ENCODE peak calls at places on chromosomes 6 and 20, in ten cellular contexts. One of them, this sample, is unnamed.

GRCh38 chr6:23633986-23634385 is 492.0 kb upstream of the NRSN1 start:
- DNase-seq in pancreas: no peak
- DNase-seq in stromal cell of bone marrow: no peak
- DNase-seq in body of pancreas: no peak
- DNase-seq in CD8-positive, alpha-beta T cell: no peak
- DNase-seq in stimulated activated CD4-positive, alpha-beta T cell treated with anti-CD3 and anti-CD28 coated beads, Interleukin-2, amount 100 ng/mL, for 48 hours: no peak
- DNase-seq in fibroblast of lung: no peak
- DNase-seq in progenitor cell of endocrine pancreas: no peak
- DNase-seq in tibial nerve: no peak
- DNase-seq in HTR-8/SVneo: no peak
- DNase-seq in this sample: peak; percentile 14

GRCh38 chr6:44381739-44382138 is 5.8 kb upstream of the CDC5L start:
- DNase-seq in body of pancreas: no peak
- DNase-seq in stimulated activated CD4-positive, alpha-beta T cell treated with anti-CD3 and anti-CD28 coated beads, Interleukin-2, amount 100 ng/mL, for 48 hours: no peak
- DNase-seq in fibroblast of lung: peak; percentile 18
- DNase-seq in CD8-positive, alpha-beta T cell: no peak
- DNase-seq in HTR-8/SVneo: no peak
- DNase-seq in stromal cell of bone marrow: no peak
- DNase-seq in progenitor cell of endocrine pancreas: no peak
- DNase-seq in pancreas: peak; percentile 31
- DNase-seq in tibial nerve: no peak
- DNase-seq in this sample: no peak

GRCh38 chr6:5682530-5682929 is 324.2 kb downstream of the NRN1 start:
- DNase-seq in HTR-8/SVneo: no peak
- DNase-seq in progenitor cell of endocrine pancreas: no peak
- DNase-seq in body of pancreas: no peak
- DNase-seq in pancreas: no peak
- DNase-seq in stimulated activated CD4-positive, alpha-beta T cell treated with anti-CD3 and anti-CD28 coated beads, Interleukin-2, amount 100 ng/mL, for 48 hours: no peak
- DNase-seq in stromal cell of bone marrow: no peak
- DNase-seq in fibroblast of lung: no peak
- DNase-seq in tibial nerve: no peak
- DNase-seq in CD8-positive, alpha-beta T cell: no peak
- DNase-seq in this sample: no peak

GRCh38 chr6:67717281-67717680 is 917.8 kb upstream of the ADGRB3 start:
- DNase-seq in stromal cell of bone marrow: peak; percentile 3
- DNase-seq in tibial nerve: no peak
- DNase-seq in progenitor cell of endocrine pancreas: no peak
- DNase-seq in HTR-8/SVneo: no peak
- DNase-seq in stimulated activated CD4-positive, alpha-beta T cell treated with anti-CD3 and anti-CD28 coated beads, Interleukin-2, amount 100 ng/mL, for 48 hours: no peak
- DNase-seq in CD8-positive, alpha-beta T cell: no peak
- DNase-seq in fibroblast of lung: peak; percentile 52
- DNase-seq in pancreas: no peak
- DNase-seq in body of pancreas: no peak
- DNase-seq in this sample: no peak

GRCh38 chr6:135586844-135587243 is 89.3 kb upstream of the AHI1 start:
- DNase-seq in progenitor cell of endocrine pancreas: no peak
- DNase-seq in stromal cell of bone marrow: no peak
- DNase-seq in fibroblast of lung: no peak
- DNase-seq in CD8-positive, alpha-beta T cell: no peak
- DNase-seq in body of pancreas: no peak
- DNase-seq in stimulated activated CD4-positive, alpha-beta T cell treated with anti-CD3 and anti-CD28 coated beads, Interleukin-2, amount 100 ng/mL, for 48 hours: no peak
- DNase-seq in pancreas: no peak
- DNase-seq in tibial nerve: no peak
- DNase-seq in HTR-8/SVneo: no peak
- DNase-seq in this sample: no peak

GRCh38 chr6:108732101-108732870 is 115.9 kb upstream of the ARMC2 start:
- DNase-seq in progenitor cell of endocrine pancreas: no peak
- DNase-seq in stromal cell of bone marrow: peak; percentile 47
- DNase-seq in tibial nerve: no peak
- DNase-seq in fibroblast of lung: peak; percentile 44
- DNase-seq in CD8-positive, alpha-beta T cell: no peak
- DNase-seq in stimulated activated CD4-positive, alpha-beta T cell treated with anti-CD3 and anti-CD28 coated beads, Interleukin-2, amount 100 ng/mL, for 48 hours: no peak
- DNase-seq in pancreas: no peak
- DNase-seq in body of pancreas: no peak
- DNase-seq in HTR-8/SVneo: peak; percentile 21
- DNase-seq in this sample: no peak

GRCh38 chr20:9392892-9393857 is 121.2 kb upstream of the LAMP5 start:
- DNase-seq in stromal cell of bone marrow: peak; percentile 62
- DNase-seq in tibial nerve: peak; percentile 29
- DNase-seq in HTR-8/SVneo: peak; percentile 76
- DNase-seq in CD8-positive, alpha-beta T cell: no peak
- DNase-seq in stimulated activated CD4-positive, alpha-beta T cell treated with anti-CD3 and anti-CD28 coated beads, Interleukin-2, amount 100 ng/mL, for 48 hours: no peak
- DNase-seq in progenitor cell of endocrine pancreas: peak; percentile 17
- DNase-seq in fibroblast of lung: peak; percentile 81
- DNase-seq in pancreas: peak; percentile 31
- DNase-seq in body of pancreas: peak; percentile 30
- DNase-seq in this sample: peak; percentile 69

GRCh38 chr6:96014846-96015245 is 928 bp upstream of the FUT9 start:
- DNase-seq in tibial nerve: no peak
- DNase-seq in HTR-8/SVneo: no peak
- DNase-seq in fibroblast of lung: no peak
- DNase-seq in CD8-positive, alpha-beta T cell: no peak
- DNase-seq in body of pancreas: no peak
- DNase-seq in progenitor cell of endocrine pancreas: no peak
- DNase-seq in pancreas: no peak
- DNase-seq in stimulated activated CD4-positive, alpha-beta T cell treated with anti-CD3 and anti-CD28 coated beads, Interleukin-2, amount 100 ng/mL, for 48 hours: no peak
- DNase-seq in stromal cell of bone marrow: no peak
- DNase-seq in this sample: no peak

GRCh38 chr6:147131728-147132127 is 72.5 kb upstream of the STXBP5 start:
- DNase-seq in CD8-positive, alpha-beta T cell: no peak
- DNase-seq in HTR-8/SVneo: no peak
- DNase-seq in stimulated activated CD4-positive, alpha-beta T cell treated with anti-CD3 and anti-CD28 coated beads, Interleukin-2, amount 100 ng/mL, for 48 hours: no peak
- DNase-seq in tibial nerve: no peak
- DNase-seq in fibroblast of lung: peak; percentile 63
- DNase-seq in progenitor cell of endocrine pancreas: no peak
- DNase-seq in pancreas: no peak
- DNase-seq in stromal cell of bone marrow: no peak
- DNase-seq in body of pancreas: no peak
- DNase-seq in this sample: peak; percentile 30

GRCh38 chr6:12295558-12296254 is 5.5 kb downstream of the EDN1 start:
- DNase-seq in CD8-positive, alpha-beta T cell: no peak
- DNase-seq in progenitor cell of endocrine pancreas: no peak
- DNase-seq in body of pancreas: no peak
- DNase-seq in stromal cell of bone marrow: no peak
- DNase-seq in tibial nerve: no peak
- DNase-seq in HTR-8/SVneo: no peak
- DNase-seq in stimulated activated CD4-positive, alpha-beta T cell treated with anti-CD3 and anti-CD28 coated beads, Interleukin-2, amount 100 ng/mL, for 48 hours: no peak
- DNase-seq in pancreas: no peak
- DNase-seq in fibroblast of lung: no peak
- DNase-seq in this sample: no peak

GRCh38 chr6:56837322-56837894 is 117.5 kb upstream of the BEND6 start:
- DNase-seq in CD8-positive, alpha-beta T cell: no peak
- DNase-seq in fibroblast of lung: no peak
- DNase-seq in progenitor cell of endocrine pancreas: no peak
- DNase-seq in stimulated activated CD4-positive, alpha-beta T cell treated with anti-CD3 and anti-CD28 coated beads, Interleukin-2, amount 100 ng/mL, for 48 hours: no peak
- DNase-seq in body of pancreas: no peak
- DNase-seq in HTR-8/SVneo: no peak
- DNase-seq in pancreas: no peak
- DNase-seq in stromal cell of bone marrow: no peak
- DNase-seq in tibial nerve: no peak
- DNase-seq in this sample: no peak

GRCh38 chr20:11274137-11274536 is 600.3 kb upstream of the JAG1 start:
- DNase-seq in HTR-8/SVneo: peak; percentile 68
- DNase-seq in stimulated activated CD4-positive, alpha-beta T cell treated with anti-CD3 and anti-CD28 coated beads, Interleukin-2, amount 100 ng/mL, for 48 hours: no peak
- DNase-seq in tibial nerve: no peak
- DNase-seq in CD8-positive, alpha-beta T cell: no peak
- DNase-seq in progenitor cell of endocrine pancreas: no peak
- DNase-seq in stromal cell of bone marrow: peak; percentile 53
- DNase-seq in fibroblast of lung: peak; percentile 82
- DNase-seq in pancreas: no peak
- DNase-seq in body of pancreas: peak; percentile 36
- DNase-seq in this sample: no peak

GRCh38 chr6:87483929-87484328 is 11.2 kb downstream of the SLC35A1 start:
- DNase-seq in pancreas: no peak
- DNase-seq in fibroblast of lung: peak; percentile 15
- DNase-seq in HTR-8/SVneo: no peak
- DNase-seq in body of pancreas: no peak
- DNase-seq in progenitor cell of endocrine pancreas: no peak
- DNase-seq in stimulated activated CD4-positive, alpha-beta T cell treated with anti-CD3 and anti-CD28 coated beads, Interleukin-2, amount 100 ng/mL, for 48 hours: no peak
- DNase-seq in tibial nerve: no peak
- DNase-seq in CD8-positive, alpha-beta T cell: no peak
- DNase-seq in stromal cell of bone marrow: no peak
- DNase-seq in this sample: no peak

GRCh38 chr6:130900913-130901312 is 73.7 kb downstream of the SMLR1 start:
- DNase-seq in HTR-8/SVneo: peak; percentile 13
- DNase-seq in stimulated activated CD4-positive, alpha-beta T cell treated with anti-CD3 and anti-CD28 coated beads, Interleukin-2, amount 100 ng/mL, for 48 hours: no peak
- DNase-seq in body of pancreas: no peak
- DNase-seq in stromal cell of bone marrow: peak; percentile 49
- DNase-seq in fibroblast of lung: peak; percentile 78
- DNase-seq in progenitor cell of endocrine pancreas: no peak
- DNase-seq in pancreas: no peak
- DNase-seq in tibial nerve: peak; percentile 22
- DNase-seq in CD8-positive, alpha-beta T cell: no peak
- DNase-seq in this sample: no peak

GRCh38 chr6:159931112-159931511 is 37.8 kb upstream of the IGF2R start:
- DNase-seq in stimulated activated CD4-positive, alpha-beta T cell treated with anti-CD3 and anti-CD28 coated beads, Interleukin-2, amount 100 ng/mL, for 48 hours: peak; percentile 8
- DNase-seq in CD8-positive, alpha-beta T cell: no peak
- DNase-seq in HTR-8/SVneo: no peak
- DNase-seq in progenitor cell of endocrine pancreas: no peak
- DNase-seq in stromal cell of bone marrow: no peak
- DNase-seq in fibroblast of lung: no peak
- DNase-seq in body of pancreas: no peak
- DNase-seq in pancreas: no peak
- DNase-seq in tibial nerve: no peak
- DNase-seq in this sample: no peak

GRCh38 chr6:53961679-53962370 is 149.4 kb upstream of the MLIP start:
- DNase-seq in pancreas: no peak
- DNase-seq in CD8-positive, alpha-beta T cell: no peak
- DNase-seq in fibroblast of lung: no peak
- DNase-seq in HTR-8/SVneo: peak; percentile 69
- DNase-seq in progenitor cell of endocrine pancreas: no peak
- DNase-seq in stimulated activated CD4-positive, alpha-beta T cell treated with anti-CD3 and anti-CD28 coated beads, Interleukin-2, amount 100 ng/mL, for 48 hours: no peak
- DNase-seq in body of pancreas: no peak
- DNase-seq in tibial nerve: no peak
- DNase-seq in stromal cell of bone marrow: no peak
- DNase-seq in this sample: no peak

GRCh38 chr6:7236312-7237209 is 76.4 kb downstream of the SSR1 start:
- DNase-seq in fibroblast of lung: no peak
- DNase-seq in pancreas: no peak
- DNase-seq in tibial nerve: no peak
- DNase-seq in stimulated activated CD4-positive, alpha-beta T cell treated with anti-CD3 and anti-CD28 coated beads, Interleukin-2, amount 100 ng/mL, for 48 hours: no peak
- DNase-seq in HTR-8/SVneo: no peak
- DNase-seq in CD8-positive, alpha-beta T cell: no peak
- DNase-seq in progenitor cell of endocrine pancreas: no peak
- DNase-seq in stromal cell of bone marrow: no peak
- DNase-seq in body of pancreas: peak; percentile 45
- DNase-seq in this sample: no peak

GRCh38 chr6:99369533-99369932 is 20.1 kb upstream of the FAXC start:
- DNase-seq in tibial nerve: no peak
- DNase-seq in body of pancreas: no peak
- DNase-seq in pancreas: no peak
- DNase-seq in stromal cell of bone marrow: no peak
- DNase-seq in stimulated activated CD4-positive, alpha-beta T cell treated with anti-CD3 and anti-CD28 coated beads, Interleukin-2, amount 100 ng/mL, for 48 hours: no peak
- DNase-seq in HTR-8/SVneo: no peak
- DNase-seq in progenitor cell of endocrine pancreas: no peak
- DNase-seq in fibroblast of lung: no peak
- DNase-seq in CD8-positive, alpha-beta T cell: no peak
- DNase-seq in this sample: no peak

GRCh38 chr6:148885154-148885870 is 138.5 kb downstream of the UST start:
- DNase-seq in tibial nerve: no peak
- DNase-seq in stromal cell of bone marrow: peak; percentile 68
- DNase-seq in pancreas: no peak
- DNase-seq in body of pancreas: no peak
- DNase-seq in HTR-8/SVneo: peak; percentile 34
- DNase-seq in CD8-positive, alpha-beta T cell: no peak
- DNase-seq in stimulated activated CD4-positive, alpha-beta T cell treated with anti-CD3 and anti-CD28 coated beads, Interleukin-2, amount 100 ng/mL, for 48 hours: no peak
- DNase-seq in fibroblast of lung: peak; percentile 92
- DNase-seq in progenitor cell of endocrine pancreas: no peak
- DNase-seq in this sample: no peak

GRCh38 chr6:37130704-37131103 is 39.2 kb upstream of the PIM1 start:
- DNase-seq in fibroblast of lung: peak; percentile 68
- DNase-seq in pancreas: no peak
- DNase-seq in HTR-8/SVneo: no peak
- DNase-seq in stromal cell of bone marrow: no peak
- DNase-seq in body of pancreas: no peak
- DNase-seq in tibial nerve: no peak
- DNase-seq in stimulated activated CD4-positive, alpha-beta T cell treated with anti-CD3 and anti-CD28 coated beads, Interleukin-2, amount 100 ng/mL, for 48 hours: no peak
- DNase-seq in progenitor cell of endocrine pancreas: no peak
- DNase-seq in CD8-positive, alpha-beta T cell: no peak
- DNase-seq in this sample: no peak

GRCh38 chr20:37989601-37990001 is 43.7 kb downstream of the TTI1 start:
- DNase-seq in body of pancreas: peak; percentile 36
- DNase-seq in fibroblast of lung: no peak
- DNase-seq in HTR-8/SVneo: no peak
- DNase-seq in pancreas: no peak
- DNase-seq in stromal cell of bone marrow: no peak
- DNase-seq in CD8-positive, alpha-beta T cell: no peak
- DNase-seq in tibial nerve: no peak
- DNase-seq in stimulated activated CD4-positive, alpha-beta T cell treated with anti-CD3 and anti-CD28 coated beads, Interleukin-2, amount 100 ng/mL, for 48 hours: no peak
- DNase-seq in progenitor cell of endocrine pancreas: no peak
- DNase-seq in this sample: no peak

GRCh38 chr6:31037692-31038091 is 27.4 kb downstream of the MUC22 start:
- DNase-seq in CD8-positive, alpha-beta T cell: no peak
- DNase-seq in progenitor cell of endocrine pancreas: no peak
- DNase-seq in tibial nerve: no peak
- DNase-seq in HTR-8/SVneo: peak; percentile 22
- DNase-seq in stromal cell of bone marrow: peak; percentile 70
- DNase-seq in body of pancreas: no peak
- DNase-seq in stimulated activated CD4-positive, alpha-beta T cell treated with anti-CD3 and anti-CD28 coated beads, Interleukin-2, amount 100 ng/mL, for 48 hours: no peak
- DNase-seq in pancreas: no peak
- DNase-seq in fibroblast of lung: no peak
- DNase-seq in this sample: no peak

GRCh38 chr6:40722553-40723258 is 135.5 kb upstream of the LRFN2 start:
- DNase-seq in stimulated activated CD4-positive, alpha-beta T cell treated with anti-CD3 and anti-CD28 coated beads, Interleukin-2, amount 100 ng/mL, for 48 hours: no peak
- DNase-seq in body of pancreas: no peak
- DNase-seq in HTR-8/SVneo: no peak
- DNase-seq in progenitor cell of endocrine pancreas: no peak
- DNase-seq in tibial nerve: no peak
- DNase-seq in pancreas: no peak
- DNase-seq in CD8-positive, alpha-beta T cell: no peak
- DNase-seq in stromal cell of bone marrow: no peak
- DNase-seq in fibroblast of lung: no peak
- DNase-seq in this sample: no peak

GRCh38 chr6:146697921-146698320 is 99.1 kb downstream of the ADGB start:
- DNase-seq in stromal cell of bone marrow: no peak
- DNase-seq in HTR-8/SVneo: no peak
- DNase-seq in fibroblast of lung: no peak
- DNase-seq in pancreas: no peak
- DNase-seq in tibial nerve: no peak
- DNase-seq in stimulated activated CD4-positive, alpha-beta T cell treated with anti-CD3 and anti-CD28 coated beads, Interleukin-2, amount 100 ng/mL, for 48 hours: no peak
- DNase-seq in CD8-positive, alpha-beta T cell: no peak
- DNase-seq in progenitor cell of endocrine pancreas: no peak
- DNase-seq in body of pancreas: no peak
- DNase-seq in this sample: no peak

GRCh38 chr6:87154641-87155271 is 609 bp upstream of the ZNF292 start:
- DNase-seq in stromal cell of bone marrow: peak; percentile 59
- DNase-seq in stimulated activated CD4-positive, alpha-beta T cell treated with anti-CD3 and anti-CD28 coated beads, Interleukin-2, amount 100 ng/mL, for 48 hours: no peak
- DNase-seq in fibroblast of lung: peak; percentile 79
- DNase-seq in tibial nerve: no peak
- DNase-seq in HTR-8/SVneo: peak; percentile 59
- DNase-seq in body of pancreas: no peak
- DNase-seq in pancreas: no peak
- DNase-seq in progenitor cell of endocrine pancreas: no peak
- DNase-seq in CD8-positive, alpha-beta T cell: peak; percentile 56
- DNase-seq in this sample: peak; percentile 71

GRCh38 chr20:17735206-17735804 is 35.5 kb downstream of the BANF2 start:
- DNase-seq in pancreas: no peak
- DNase-seq in tibial nerve: no peak
- DNase-seq in progenitor cell of endocrine pancreas: no peak
- DNase-seq in CD8-positive, alpha-beta T cell: no peak
- DNase-seq in HTR-8/SVneo: peak; percentile 45
- DNase-seq in body of pancreas: no peak
- DNase-seq in stromal cell of bone marrow: peak; percentile 28
- DNase-seq in fibroblast of lung: peak; percentile 61
- DNase-seq in stimulated activated CD4-positive, alpha-beta T cell treated with anti-CD3 and anti-CD28 coated beads, Interleukin-2, amount 100 ng/mL, for 48 hours: no peak
- DNase-seq in this sample: no peak

GRCh38 chr20:32731882-32732266 is 11.4 kb downstream of the COMMD7 start:
- DNase-seq in progenitor cell of endocrine pancreas: no peak
- DNase-seq in fibroblast of lung: peak; percentile 34
- DNase-seq in stromal cell of bone marrow: no peak
- DNase-seq in body of pancreas: no peak
- DNase-seq in stimulated activated CD4-positive, alpha-beta T cell treated with anti-CD3 and anti-CD28 coated beads, Interleukin-2, amount 100 ng/mL, for 48 hours: no peak
- DNase-seq in HTR-8/SVneo: no peak
- DNase-seq in CD8-positive, alpha-beta T cell: no peak
- DNase-seq in pancreas: no peak
- DNase-seq in tibial nerve: no peak
- DNase-seq in this sample: no peak

GRCh38 chr6:317068-317451 is 24.8 kb downstream of the DUSP22 start:
- DNase-seq in progenitor cell of endocrine pancreas: no peak
- DNase-seq in HTR-8/SVneo: no peak
- DNase-seq in fibroblast of lung: no peak
- DNase-seq in tibial nerve: no peak
- DNase-seq in stromal cell of bone marrow: no peak
- DNase-seq in CD8-positive, alpha-beta T cell: no peak
- DNase-seq in body of pancreas: no peak
- DNase-seq in pancreas: no peak
- DNase-seq in stimulated activated CD4-positive, alpha-beta T cell treated with anti-CD3 and anti-CD28 coated beads, Interleukin-2, amount 100 ng/mL, for 48 hours: no peak
- DNase-seq in this sample: no peak